ENCODE peak calls at places on chromosomes 1 and 21, in seven cellular contexts. A, O, G, K, E, M and S are unnamed samples.
A peak's percentile ranks its signal among the peaks of the same experiment; 100 is the strongest.

GRCh38 chr21:34037009-34037408 is 36.4 kb upstream of the MRPS6 start:
- DNase-seq in A (no peak), O (no peak), G (no peak), K (no peak), E (no peak), M (no peak), S (no peak)

GRCh38 chr1:27330786-27331185 is 8.8 kb downstream of the TMEM222 start:
- DNase-seq in A (no peak), O (no peak), G (no peak), K (no peak), E (no peak), M (no peak), S (no peak)

GRCh38 chr1:33008051-33008914 is 28.4 kb downstream of the AK2 start:
- DNase-seq in A (no peak), O (no peak), G (no peak), K (no peak), E (no peak), M (peak; percentile 70), S (no peak)

GRCh38 chr21:31336739-31337040 is 7.4 kb downstream of the TIAM1 start:
- DNase-seq in A (no peak), O (no peak), G (no peak), K (no peak), E (no peak), M (no peak), S (no peak)

GRCh38 chr1:10033359-10033845 is 644 bp downstream of the UBE4B start:
- DNase-seq in A (peak; percentile 54), O (peak; percentile 8), G (peak; percentile 69), K (peak; percentile 33), E (no peak), M (peak; percentile 34), S (no peak)

GRCh38 chr1:170461362-170461761 is 70.6 kb upstream of the GORAB start:
- DNase-seq in A (no peak), O (no peak), G (no peak), K (peak; percentile 86), E (no peak), M (peak; percentile 60), S (no peak)

GRCh38 chr1:203937678-203938330 is 76.4 kb downstream of the SNRPE start:
- DNase-seq in A (peak; percentile 86), O (no peak), G (no peak), K (no peak), E (no peak), M (no peak), S (no peak)

GRCh38 chr1:93665015-93665414 is 16.6 kb downstream of the BCAR3 start:
- DNase-seq in A (no peak), O (no peak), G (no peak), K (peak; percentile 60), E (no peak), M (no peak), S (no peak)

GRCh38 chr1:180291004-180291403 is 60.9 kb downstream of the LHX4 start:
- DNase-seq in A (no peak), O (no peak), G (no peak), K (no peak), E (no peak), M (peak; percentile 35), S (no peak)

GRCh38 chr1:27004471-27005165 is 8.0 kb downstream of the TENT5B start:
- DNase-seq in A (no peak), O (no peak), G (no peak), K (peak; percentile 53), E (no peak), M (peak; percentile 70), S (no peak)

GRCh38 chr1:86641318-86641717 is 63.1 kb upstream of the SH3GLB1 start:
- DNase-seq in A (no peak), O (no peak), G (no peak), K (no peak), E (no peak), M (no peak), S (no peak)

GRCh38 chr1:53835491-53835890 is 2.6 kb downstream of the NDC1 start:
- DNase-seq in A (peak; percentile 14), O (no peak), G (no peak), K (peak; percentile 65), E (no peak), M (no peak), S (no peak)

GRCh38 chr1:200693327-200693726 is 23.6 kb upstream of the DDX59 start:
- DNase-seq in A (no peak), O (no peak), G (no peak), K (no peak), E (no peak), M (no peak), S (no peak)

GRCh38 chr1:30911061-30911954 is 2.8 kb upstream of the SDC3 start:
- DNase-seq in A (peak; percentile 74), O (peak; percentile 90), G (peak; percentile 88), K (peak; percentile 68), E (peak; percentile 85), M (peak; percentile 91), S (peak; percentile 83)

GRCh38 chr1:101136739-101137138 is 100.1 kb upstream of the S1PR1 start:
- DNase-seq in A (peak; percentile 42), O (peak; percentile 25), G (no peak), K (peak; percentile 51), E (no peak), M (peak; percentile 54), S (no peak)

GRCh38 chr21:28554660-28555475 is 437.8 kb downstream of the LTN1 start:
- DNase-seq in A (no peak), O (no peak), G (no peak), K (peak; percentile 82), E (no peak), M (peak; percentile 54), S (no peak)

GRCh38 chr1:236515443-236515958 is 8.3 kb upstream of the LGALS8 start:
- DNase-seq in A (no peak), O (no peak), G (no peak), K (no peak), E (no peak), M (peak; percentile 58), S (no peak)

GRCh38 chr1:93304716-93305138 is 41.0 kb upstream of the DR1 start:
- DNase-seq in A (peak; percentile 78), O (peak; percentile 54), G (no peak), K (peak; percentile 54), E (no peak), M (peak; percentile 82), S (no peak)

GRCh38 chr1:224080082-224080774 is 33.7 kb upstream of the FBXO28 start:
- DNase-seq in A (no peak), O (no peak), G (no peak), K (peak; percentile 74), E (no peak), M (no peak), S (no peak)

GRCh38 chr1:221190249-221190648 is 311.0 kb downstream of the HLX start:
- DNase-seq in A (no peak), O (no peak), G (no peak), K (no peak), E (no peak), M (no peak), S (no peak)

GRCh38 chr1:185938396-185938795 is 204.2 kb downstream of the HMCN1 start:
- DNase-seq in A (no peak), O (peak; percentile 49), G (no peak), K (peak; percentile 39), E (no peak), M (peak; percentile 48), S (no peak)

GRCh38 chr1:21491483-21492170 is 17.6 kb upstream of the ALPL start:
- DNase-seq in A (no peak), O (peak; percentile 65), G (no peak), K (no peak), E (no peak), M (peak; percentile 62), S (no peak)

GRCh38 chr1:26345718-26346117 is 8.2 kb downstream of the CRYBG2 start:
- DNase-seq in A (no peak), O (no peak), G (no peak), K (no peak), E (no peak), M (no peak), S (no peak)

GRCh38 chr1:105398909-105399308 is 1649.2 kb downstream of the AMY1C start:
- DNase-seq in A (no peak), O (no peak), G (no peak), K (no peak), E (no peak), M (no peak), S (no peak)

GRCh38 chr1:5513179-5513578 is 479.0 kb downstream of the NPHP4 start:
- DNase-seq in A (no peak), O (no peak), G (peak; percentile 44), K (no peak), E (no peak), M (no peak), S (no peak)

GRCh38 chr1:9013824-9014223 is 12.4 kb downstream of the SLC2A7 start:
- DNase-seq in A (no peak), O (no peak), G (no peak), K (no peak), E (no peak), M (no peak), S (no peak)

GRCh38 chr1:115070993-115071661 is 18.2 kb downstream of the TSPAN2 start:
- DNase-seq in A (no peak), O (no peak), G (no peak), K (no peak), E (no peak), M (no peak), S (no peak)

GRCh38 chr1:226186124-226187018 is at the start of gene ACBD3:
- DNase-seq in A (peak; percentile 92), O (peak; percentile 92), G (peak; percentile 92), K (peak; percentile 87), E (peak; percentile 91), M (peak; percentile 89), S (peak; percentile 69)
- TF ChIP-seq CTCF in A (peak; percentile 15), O (no peak), G (no peak), K (no peak), E (no peak), M (no peak), S (no peak)

DNA sequence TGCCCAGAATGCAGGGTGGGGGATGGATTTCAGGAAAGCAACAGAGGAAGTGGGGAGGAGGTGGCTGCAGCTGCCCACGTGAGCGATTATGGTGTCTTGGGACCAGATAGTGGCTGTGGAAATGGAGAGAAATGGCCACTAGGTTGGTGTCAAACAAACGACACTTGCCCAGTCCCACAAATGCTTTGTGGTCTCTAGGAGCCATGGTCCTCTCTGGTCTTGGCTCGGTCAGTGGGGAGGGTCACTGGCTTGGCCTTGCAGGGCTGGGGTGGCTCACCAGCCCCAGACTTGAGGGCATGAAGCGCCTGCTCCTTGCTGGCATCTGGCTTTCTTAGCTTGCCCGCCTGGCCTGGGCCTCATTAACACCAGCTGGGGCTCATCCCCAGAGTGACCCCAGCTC is 7.2 kb downstream of the PADI2 start:
- DNase-seq in A (no peak), O (no peak), G (no peak), K (no peak), E (no peak), M (no peak), S (no peak)
- H3K27ac ChIP-seq in A (no peak overlapping the region), O (no peak overlapping the region), G (no peak overlapping the region), K (no peak overlapping the region), E (no peak overlapping the region), M (no peak overlapping the region), S (no peak overlapping the region)

DNA sequence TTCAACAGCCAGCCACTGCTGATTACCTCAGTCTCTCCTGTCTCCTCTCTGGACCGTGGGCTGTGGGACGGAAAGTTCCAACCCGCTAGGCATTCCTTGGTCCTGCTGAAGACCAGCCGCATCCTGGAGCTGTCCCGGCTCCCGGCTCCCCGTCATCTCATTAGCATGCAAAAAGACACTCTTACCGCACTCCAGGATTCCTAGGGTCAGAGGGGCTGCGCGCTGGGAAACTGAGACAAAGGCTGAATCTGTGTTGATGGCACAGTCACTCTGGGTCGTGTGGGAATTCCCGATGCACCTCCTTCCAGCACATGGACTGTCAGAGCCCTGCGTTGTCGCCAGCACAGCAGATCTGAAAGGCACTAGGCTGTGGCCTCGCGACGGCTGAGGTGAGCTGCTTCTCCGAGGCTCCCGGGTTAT is 65.7 kb downstream of the PRKCZ start:
- DNase-seq in A (no peak), O (no peak), G (no peak), K (peak; percentile 59), E (no peak), M (no peak), S (peak; percentile 52)
- H3K4me3 ChIP-seq in A (no peak overlapping the region), O (no peak overlapping the region), G (no peak overlapping the region), K (no peak overlapping the region), E (no peak overlapping the region), M (no peak overlapping the region), S (no peak overlapping the region)

GRCh38 chr1:70863256-70863655 is 184.4 kb downstream of the PTGER3 start:
- DNase-seq in A (no peak), O (no peak), G (no peak), K (no peak), E (no peak), M (no peak), S (no peak)
- TF ChIP-seq CTCF in A (no peak), O (no peak), G (no peak), K (no peak), E (no peak), M (no peak), S (no peak)